ENCODE peak calls at places on chromosomes 13 and 19, in four cellular contexts. E is ascending aorta, A is tibial nerve, O is left lung. Z is an unnamed sample.

GRCh38 chr13:106103779-106104178 is 431.7 kb downstream of the EFNB2 start:
- DNase-seq in E (no peak), A (no peak), O (no peak), Z (no peak)

GRCh38 chr19:4971816-4972495 is 3.0 kb downstream of the KDM4B start:
- DNase-seq in E (no peak), A (no peak), O (peak; percentile 55), Z (no peak)

GRCh38 chr13:98462241-98462882 is 114.5 kb downstream of the STK24 start:
- DNase-seq in E (no peak), A (no peak), O (no peak), Z (no peak)

GRCh38 chr13:25738342-25738771 is 313.5 kb downstream of the SHISA2 start:
- DNase-seq in E (no peak), A (no peak), O (no peak), Z (no peak)

GRCh38 chr13:113077566-113077952 is 28.0 kb upstream of the F7 start:
- DNase-seq in E (no peak), A (no peak), O (no peak), Z (no peak)

GRCh38 chr13:24124789-24125476 is 35.6 kb upstream of the SPATA13 start:
- DNase-seq in E (no peak), A (no peak), O (no peak), Z (no peak)

GRCh38 chr19:10565567-10566407 is at the start of gene KRI1:
- DNase-seq in E (peak; percentile 99), A (peak; percentile 96), O (peak; percentile 99), Z (peak; percentile 99)

GRCh38 chr19:1725100-1726064 is 27.9 kb upstream of the ONECUT3 start:
- DNase-seq in E (no peak), A (peak; percentile 5), O (peak; percentile 75), Z (no peak)

GRCh38 chr19:5037936-5038335 is 69.0 kb downstream of the KDM4B start:
- DNase-seq in E (no peak), A (no peak), O (no peak), Z (no peak)

GRCh38 chr19:28065026-28065425 is 1147.9 kb downstream of the UQCRFS1 start:
- DNase-seq in E (no peak), A (no peak), O (no peak), Z (no peak)

GRCh38 chr13:40503966-40504591 is 162.4 kb downstream of the FOXO1 start:
- DNase-seq in E (no peak), A (no peak), O (no peak), Z (no peak)

GRCh38 chr13:60759499-60759898 is 362.5 kb downstream of the TDRD3 start:
- DNase-seq in E (no peak), A (no peak), O (no peak), Z (no peak)

GRCh38 chr19:29966594-29967249 is 24.7 kb downstream of the URI1 start:
- DNase-seq in E (no peak), A (no peak), O (no peak), Z (no peak)

GRCh38 chr19:43353606-43354304 is at the start of gene CD177:
- DNase-seq in E (no peak), A (no peak), O (no peak), Z (no peak)

GRCh38 chr13:36313047-36313969 is 15.7 kb upstream of the CCDC169 start:
- DNase-seq in E (no peak), A (no peak), O (no peak), Z (no peak)

GRCh38 chr13:71879129-71879535 is 12.1 kb upstream of the DACH1 start:
- DNase-seq in E (no peak), A (no peak), O (no peak), Z (no peak)

GRCh38 chr13:44620057-44620456 is 43.9 kb upstream of the TSC22D1 start:
- DNase-seq in E (no peak), A (no peak), O (no peak), Z (no peak)

GRCh38 chr19:51003316-51003715 is 1.9 kb upstream of the KLK8 start:
- DNase-seq in E (no peak), A (no peak), O (no peak), Z (no peak)

GRCh38 chr19:10701955-10702307 is 692 bp downstream of the QTRT1 start:
- DNase-seq in E (no peak), A (no peak), O (no peak), Z (no peak)

GRCh38 chr13:41848435-41849255 is 112.3 kb downstream of the VWA8 start:
- DNase-seq in E (no peak), A (no peak), O (no peak), Z (no peak)

GRCh38 chr19:52527954-52528326 is 472 bp downstream of the ZNF808 start:
- DNase-seq in E (no peak), A (no peak), O (peak; percentile 76), Z (no peak)

GRCh38 chr19:35013820-35014754 is 14.0 kb downstream of the GRAMD1A start:
- DNase-seq in E (no peak), A (no peak), O (no peak), Z (peak; percentile 71)

GRCh38 chr19:45505151-45505995 is 1.9 kb upstream of the VASP start:
- DNase-seq in E (no peak), A (no peak), O (no peak), Z (no peak)

GRCh38 chr19:6750062-6750461 is 10.6 kb downstream of the TRIP10 start:
- DNase-seq in E (no peak), A (no peak), O (no peak), Z (peak; percentile 83)

GRCh38 chr13:47000166-47000565 is 103.3 kb upstream of the HTR2A start:
- DNase-seq in E (no peak), A (no peak), O (no peak), Z (no peak)

GRCh38 chr13:49935171-49936084 is 712 bp downstream of the SPRYD7 start:
- DNase-seq in E (peak; percentile 67), A (peak; percentile 13), O (no peak), Z (no peak)

GRCh38 chr19:6577410-6578125 is 13.4 kb downstream of the CD70 start:
- DNase-seq in E (no peak), A (no peak), O (no peak), Z (no peak)

GRCh38 chr13:111916201-111916600 is 150.7 kb upstream of the SOX1 start:
- DNase-seq in E (peak; percentile 19), A (no peak), O (no peak), Z (peak; percentile 50)

GRCh38 chr13:45331981-45332830 is 8.8 kb downstream of the TPT1 start:
- DNase-seq in E (peak; percentile 81), A (peak; percentile 24), O (no peak), Z (no peak)

GRCh38 chr13:69935043-69935442 is 172.6 kb upstream of the ATXN8OS start:
- DNase-seq in E (no peak), A (no peak), O (no peak), Z (no peak)

GRCh38 chr13:44230736-44231135 is 142.9 kb upstream of the SERP2 start:
- DNase-seq in E (no peak), A (no peak), O (no peak), Z (no peak)

GRCh38 chr19:54551950-54552912 is 21.4 kb upstream of the LILRA2 start:
- DNase-seq in E (peak; percentile 69), A (peak; percentile 35), O (peak; percentile 87), Z (no peak)

GRCh38 chr19:45187421-45188100 is 9.0 kb downstream of the BLOC1S3 start:
- DNase-seq in E (no peak), A (no peak), O (no peak), Z (no peak)

GRCh38 chr13:106499113-106499512 is 36.3 kb downstream of the EFNB2 start:
- DNase-seq in E (no peak), A (no peak), O (no peak), Z (no peak)

GRCh38 chr19:40716655-40717324 is at the start of the genes COQ8B and ITPKC:
- DNase-seq in E (peak; percentile 99), A (peak; percentile 100), O (peak; percentile 100), Z (peak; percentile 100)
- TF ChIP-seq CTCF in E (peak; percentile 69), A (peak; percentile 32), O (no peak), Z (no peak)

DNA sequence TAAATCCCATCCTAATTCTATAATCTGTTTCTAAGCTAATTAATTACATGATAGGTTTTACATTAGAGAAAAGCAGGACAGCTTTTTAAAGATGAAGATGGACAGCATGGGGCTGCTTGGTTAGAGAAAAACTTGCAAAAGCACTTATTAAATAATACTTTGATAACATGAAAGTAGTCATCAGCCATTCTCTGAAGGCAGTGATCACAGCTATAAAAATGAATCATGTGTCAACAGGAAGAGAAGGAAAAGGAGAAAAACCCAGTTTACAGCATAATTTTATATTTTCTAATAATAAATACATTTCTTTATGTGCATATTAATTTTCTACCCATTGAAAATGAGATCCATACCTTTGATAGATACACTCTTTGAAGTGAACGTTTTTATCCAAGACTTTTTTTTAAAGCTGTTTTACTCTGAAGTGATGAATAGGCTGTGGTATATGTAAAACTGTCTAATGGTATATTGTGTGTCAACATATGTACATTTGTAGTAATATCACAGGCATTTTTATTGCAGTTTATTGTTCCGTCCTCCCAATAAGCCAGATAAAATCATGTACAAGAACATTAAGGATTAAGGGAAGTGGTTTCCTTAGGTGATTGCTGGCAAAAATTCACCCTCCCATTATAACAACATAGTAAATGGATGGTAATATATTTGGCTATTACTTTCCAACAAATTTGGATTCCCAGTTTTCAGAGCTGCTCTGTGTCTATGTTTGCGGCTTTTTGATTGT is 1.4 kb upstream of the KLF5 start:
- DNase-seq in E (no peak), A (no peak), O (no peak), Z (no peak)
- H3K27ac ChIP-seq in E (no peak overlapping the region), A (no peak overlapping the region), O (peak overlapping the region; percentile 75), Z (no peak overlapping the region)

GRCh38 chr19:3907626-3908265 is 25.1 kb upstream of the NMRK2 start:
- DNase-seq in E (no peak), A (no peak), O (no peak), Z (no peak)

GRCh38 chr19:3899531-3900294 is 19.2 kb downstream of the ATCAY start:
- DNase-seq in E (peak; percentile 68), A (peak; percentile 5), O (no peak), Z (no peak)

GRCh38 chr19:3902317-3902973 is 22.0 kb downstream of the ATCAY start:
- DNase-seq in E (no peak), A (no peak), O (no peak), Z (no peak)

GRCh38 chr19:3908266-3909054 is 24.4 kb upstream of the NMRK2 start:
- DNase-seq in E (no peak), A (no peak), O (no peak), Z (no peak)

DNA sequence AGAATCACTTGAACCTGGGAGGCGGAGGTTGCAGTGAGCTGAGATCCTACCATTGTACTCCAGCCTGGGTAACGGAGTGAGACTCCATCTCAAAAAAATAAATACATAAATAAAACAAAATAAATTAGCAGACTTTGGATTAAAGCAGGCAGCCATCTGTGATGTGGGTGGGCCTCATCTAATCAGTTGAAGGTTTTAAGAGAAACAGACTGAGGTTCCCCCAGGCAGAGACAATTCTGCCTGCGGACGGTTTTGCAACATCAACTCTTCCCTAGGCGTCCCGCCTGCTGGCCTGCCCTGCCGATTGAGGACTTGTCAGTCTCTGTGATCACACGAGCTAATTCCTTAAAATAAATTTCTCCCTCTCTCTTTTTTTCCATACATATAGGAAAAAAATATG is 23.7 kb downstream of the ATCAY start:
- DNase-seq in E (no peak), A (no peak), O (no peak), Z (no peak)
- TF ChIP-seq CTCF in E (no peak), A (no peak), O (no peak), Z (no peak)

DNA sequence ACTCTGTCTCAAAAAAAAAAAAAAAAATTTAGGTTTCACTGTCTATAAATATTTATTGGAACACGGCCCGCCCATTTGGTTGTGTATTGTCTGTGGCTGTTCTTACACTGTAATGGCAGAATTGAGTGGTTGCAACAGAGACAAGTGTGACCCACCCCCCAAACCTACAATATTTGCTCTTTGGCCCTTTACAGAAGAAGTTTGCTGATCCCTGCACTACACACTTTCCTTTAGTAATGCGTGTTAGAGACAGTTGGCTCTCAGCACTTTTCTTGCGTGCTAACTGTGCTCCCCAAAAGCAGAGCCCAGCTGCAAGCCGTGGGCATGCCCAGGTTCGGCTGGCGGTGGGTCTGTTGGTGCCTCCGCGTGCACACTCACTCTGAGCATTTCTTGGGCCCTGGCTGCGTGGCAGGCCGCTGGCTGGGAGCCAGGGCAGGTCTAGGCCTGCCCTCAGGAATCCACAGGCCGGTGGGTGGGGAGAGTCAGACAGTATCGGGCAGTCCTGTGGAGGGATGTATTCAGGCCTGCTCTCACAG is 72.6 kb downstream of the SIPA1L3 start:
- DNase-seq in E (no peak), A (no peak), O (no peak), Z (no peak)
- H3K27ac ChIP-seq in E (no peak overlapping the region), A (no peak overlapping the region), O (peak overlapping the region; percentile 55), Z (no peak overlapping the region)

Z was measured in coronary artery.